ENCODE peak calls at places on chromosomes 16 and 17, in ten cellular contexts. One of them, this sample, is unnamed.
A peak's percentile ranks its signal among the peaks of the same experiment; 100 is the strongest.

GRCh38 chr16:29876578-29877249 is 13.7 kb upstream of the CDIPT start:
- DNase-seq in choroid plexus epithelial cell: no peak
- DNase-seq in AG09309: no peak
- DNase-seq in astrocyte of the spinal cord: no peak
- DNase-seq in brain microvascular endothelial cell: no peak
- DNase-seq in left ventricle myocardium inferior: no peak
- DNase-seq in kidney: no peak
- DNase-seq in tibial artery: no peak
- DNase-seq in cardiac muscle cell: no peak
- DNase-seq in IMR-90: no peak
- DNase-seq in this sample: no peak

GRCh38 chr16:65005696-65006095 is 116.2 kb downstream of the CDH11 start:
- DNase-seq in choroid plexus epithelial cell: peak; percentile 63
- DNase-seq in AG09309: no peak
- DNase-seq in astrocyte of the spinal cord: no peak
- DNase-seq in brain microvascular endothelial cell: peak; percentile 35
- DNase-seq in left ventricle myocardium inferior: no peak
- DNase-seq in kidney: no peak
- DNase-seq in tibial artery: no peak
- DNase-seq in cardiac muscle cell: no peak
- DNase-seq in IMR-90: peak; percentile 46
- DNase-seq in this sample: no peak

GRCh38 chr17:27452828-27453227 is 3.4 kb upstream of the KSR1 start:
- DNase-seq in choroid plexus epithelial cell: no peak
- DNase-seq in AG09309: no peak
- DNase-seq in astrocyte of the spinal cord: no peak
- DNase-seq in brain microvascular endothelial cell: no peak
- DNase-seq in left ventricle myocardium inferior: no peak
- DNase-seq in kidney: no peak
- DNase-seq in tibial artery: no peak
- DNase-seq in cardiac muscle cell: no peak
- DNase-seq in IMR-90: no peak
- DNase-seq in this sample: no peak

GRCh38 chr17:20127660-20128413 is 118.7 kb downstream of the SPECC1 start:
- DNase-seq in choroid plexus epithelial cell: peak; percentile 59
- DNase-seq in AG09309: peak; percentile 17
- DNase-seq in astrocyte of the spinal cord: no peak
- DNase-seq in brain microvascular endothelial cell: no peak
- DNase-seq in left ventricle myocardium inferior: no peak
- DNase-seq in kidney: no peak
- DNase-seq in tibial artery: no peak
- DNase-seq in cardiac muscle cell: peak; percentile 12
- DNase-seq in IMR-90: peak; percentile 94
- DNase-seq in this sample: peak; percentile 92

GRCh38 chr17:57284583-57284982 is 28.3 kb downstream of the MSI2 start:
- DNase-seq in choroid plexus epithelial cell: no peak
- DNase-seq in AG09309: no peak
- DNase-seq in astrocyte of the spinal cord: no peak
- DNase-seq in brain microvascular endothelial cell: no peak
- DNase-seq in left ventricle myocardium inferior: no peak
- DNase-seq in kidney: no peak
- DNase-seq in tibial artery: no peak
- DNase-seq in cardiac muscle cell: no peak
- DNase-seq in IMR-90: no peak
- DNase-seq in this sample: no peak

GRCh38 chr16:68387301-68387700 is 61.0 kb downstream of the SMPD3 start:
- DNase-seq in choroid plexus epithelial cell: no peak
- DNase-seq in AG09309: no peak
- DNase-seq in astrocyte of the spinal cord: no peak
- DNase-seq in brain microvascular endothelial cell: no peak
- DNase-seq in left ventricle myocardium inferior: no peak
- DNase-seq in kidney: peak; percentile 68
- DNase-seq in tibial artery: no peak
- DNase-seq in cardiac muscle cell: no peak
- DNase-seq in IMR-90: no peak
- DNase-seq in this sample: no peak

GRCh38 chr17:38451840-38452529 is 23.7 kb downstream of the ARHGAP23 start:
- DNase-seq in choroid plexus epithelial cell: peak; percentile 82
- DNase-seq in AG09309: peak; percentile 77
- DNase-seq in astrocyte of the spinal cord: peak; percentile 92
- DNase-seq in brain microvascular endothelial cell: peak; percentile 77
- DNase-seq in left ventricle myocardium inferior: no peak
- DNase-seq in kidney: peak; percentile 86
- DNase-seq in tibial artery: no peak
- DNase-seq in cardiac muscle cell: peak; percentile 97
- DNase-seq in IMR-90: peak; percentile 94
- DNase-seq in this sample: peak; percentile 79

GRCh38 chr17:21523482-21524210 is 147.5 kb downstream of the KCNJ12 start:
- DNase-seq in choroid plexus epithelial cell: no peak
- DNase-seq in AG09309: no peak
- DNase-seq in astrocyte of the spinal cord: no peak
- DNase-seq in brain microvascular endothelial cell: no peak
- DNase-seq in left ventricle myocardium inferior: no peak
- DNase-seq in kidney: no peak
- DNase-seq in tibial artery: no peak
- DNase-seq in cardiac muscle cell: no peak
- DNase-seq in IMR-90: no peak
- DNase-seq in this sample: no peak

DNA sequence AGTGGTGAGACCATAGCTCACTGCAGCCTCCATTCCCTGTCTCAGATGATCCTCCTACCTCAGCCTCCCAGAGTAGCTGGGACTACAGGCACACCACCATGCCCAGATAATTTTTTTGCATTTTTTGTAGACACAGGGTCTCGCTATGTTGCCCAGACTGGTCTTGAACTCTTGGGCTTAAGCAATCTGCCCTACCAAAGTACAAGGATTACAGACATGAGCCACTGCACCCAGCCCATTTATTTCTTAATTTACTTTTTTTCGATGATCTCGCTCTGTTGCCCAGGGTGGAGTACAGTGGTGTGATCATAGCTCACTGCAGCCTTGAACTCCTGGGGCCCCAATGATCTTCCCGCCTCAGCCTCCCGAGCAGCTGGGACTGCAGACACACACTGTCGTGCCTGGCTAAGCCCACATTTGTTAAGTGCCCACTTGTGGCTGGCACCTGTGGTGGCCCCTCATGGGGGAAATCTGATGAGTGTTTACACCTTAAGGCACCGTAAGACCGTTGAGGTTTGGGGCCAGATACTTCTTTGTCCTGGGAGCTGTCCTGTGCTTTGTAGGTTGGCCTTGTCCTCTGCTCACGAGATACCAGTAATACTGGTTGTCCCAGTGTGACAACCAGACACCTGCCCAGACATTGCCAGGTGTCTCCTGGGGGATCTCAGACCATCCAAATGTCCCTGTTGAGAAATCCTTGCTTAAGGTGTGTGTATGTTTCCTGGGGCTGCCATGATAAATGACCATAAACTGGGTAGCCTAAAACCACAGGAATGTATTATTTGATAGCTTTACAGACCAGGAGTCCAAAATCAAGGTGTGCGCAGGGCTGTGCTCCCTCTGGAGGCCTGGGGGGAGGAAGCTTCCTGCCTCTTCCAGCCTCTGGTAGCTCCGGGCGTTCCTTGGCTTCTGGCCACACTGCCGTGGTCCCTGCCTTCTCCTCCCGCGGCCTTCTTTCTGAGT is 141.4 kb upstream of the GSE1 start:
- DNase-seq in choroid plexus epithelial cell: no peak
- DNase-seq in AG09309: no peak
- DNase-seq in astrocyte of the spinal cord: no peak
- DNase-seq in brain microvascular endothelial cell: no peak
- DNase-seq in left ventricle myocardium inferior: no peak
- DNase-seq in kidney: no peak
- DNase-seq in tibial artery: no peak
- DNase-seq in cardiac muscle cell: peak; percentile 39
- DNase-seq in IMR-90: no peak
- DNase-seq in this sample: no peak
- TF ChIP-seq CTCF in choroid plexus epithelial cell: peak; percentile 13
- TF ChIP-seq CTCF in AG09309: no peak
- TF ChIP-seq CTCF in astrocyte of the spinal cord: peak; percentile 4
- TF ChIP-seq CTCF in brain microvascular endothelial cell: no peak
- TF ChIP-seq CTCF in left ventricle myocardium inferior: no peak
- TF ChIP-seq CTCF in kidney: no peak
- TF ChIP-seq CTCF in tibial artery: no peak
- TF ChIP-seq CTCF in cardiac muscle cell: peak; percentile 17
- TF ChIP-seq CTCF in IMR-90: no peak
- TF ChIP-seq CTCF in this sample: no peak

GRCh38 chr16:56972898-56973689 is 11.3 kb downstream of the CETP start:
- DNase-seq in choroid plexus epithelial cell: no peak
- DNase-seq in AG09309: no peak
- DNase-seq in astrocyte of the spinal cord: no peak
- DNase-seq in brain microvascular endothelial cell: no peak
- DNase-seq in left ventricle myocardium inferior: no peak
- DNase-seq in kidney: no peak
- DNase-seq in tibial artery: no peak
- DNase-seq in cardiac muscle cell: no peak
- DNase-seq in IMR-90: no peak
- DNase-seq in this sample: no peak
- H3K4me3 ChIP-seq in choroid plexus epithelial cell: no peak overlapping the region
- H3K4me3 ChIP-seq in AG09309: no peak overlapping the region
- H3K4me3 ChIP-seq in astrocyte of the spinal cord: no peak overlapping the region
- H3K4me3 ChIP-seq in brain microvascular endothelial cell: no peak overlapping the region
- H3K4me3 ChIP-seq in left ventricle myocardium inferior: no peak overlapping the region
- H3K4me3 ChIP-seq in kidney: no peak overlapping the region
- H3K4me3 ChIP-seq in tibial artery: no peak overlapping the region
- H3K4me3 ChIP-seq in cardiac muscle cell: no peak overlapping the region
- H3K4me3 ChIP-seq in IMR-90: no peak overlapping the region
- H3K4me3 ChIP-seq in this sample: no peak overlapping the region

GRCh38 chr17:51121620-51122472 is 1.2 kb upstream of the SPAG9 start:
- DNase-seq in choroid plexus epithelial cell: peak; percentile 96
- DNase-seq in AG09309: peak; percentile 84
- DNase-seq in astrocyte of the spinal cord: peak; percentile 90
- DNase-seq in brain microvascular endothelial cell: peak; percentile 96
- DNase-seq in left ventricle myocardium inferior: peak; percentile 85
- DNase-seq in kidney: peak; percentile 95
- DNase-seq in tibial artery: peak; percentile 96
- DNase-seq in cardiac muscle cell: peak; percentile 93
- DNase-seq in IMR-90: peak; percentile 94
- DNase-seq in this sample: peak; percentile 47

GRCh38 chr17:51120357-51120738 is 320 bp downstream of the SPAG9 start:
- DNase-seq in choroid plexus epithelial cell: peak; percentile 47
- DNase-seq in AG09309: no peak
- DNase-seq in astrocyte of the spinal cord: peak; percentile 38
- DNase-seq in brain microvascular endothelial cell: peak; percentile 22
- DNase-seq in left ventricle myocardium inferior: no peak
- DNase-seq in kidney: no peak
- DNase-seq in tibial artery: no peak
- DNase-seq in cardiac muscle cell: no peak
- DNase-seq in IMR-90: peak; percentile 14
- DNase-seq in this sample: no peak

GRCh38 chr17:51118330-51119195 is 2.1 kb downstream of the SPAG9 start:
- DNase-seq in choroid plexus epithelial cell: no peak
- DNase-seq in AG09309: no peak
- DNase-seq in astrocyte of the spinal cord: no peak
- DNase-seq in brain microvascular endothelial cell: no peak
- DNase-seq in left ventricle myocardium inferior: no peak
- DNase-seq in kidney: no peak
- DNase-seq in tibial artery: peak; percentile 53
- DNase-seq in cardiac muscle cell: no peak
- DNase-seq in IMR-90: no peak
- DNase-seq in this sample: no peak

GRCh38 chr17:51120739-51121619 is at the start of gene SPAG9:
- DNase-seq in choroid plexus epithelial cell: peak; percentile 98
- DNase-seq in AG09309: peak; percentile 78
- DNase-seq in astrocyte of the spinal cord: peak; percentile 97
- DNase-seq in brain microvascular endothelial cell: peak; percentile 95
- DNase-seq in left ventricle myocardium inferior: peak; percentile 97
- DNase-seq in kidney: peak; percentile 99
- DNase-seq in tibial artery: peak; percentile 99
- DNase-seq in cardiac muscle cell: peak; percentile 98
- DNase-seq in IMR-90: peak; percentile 94
- DNase-seq in this sample: peak; percentile 87

DNA sequence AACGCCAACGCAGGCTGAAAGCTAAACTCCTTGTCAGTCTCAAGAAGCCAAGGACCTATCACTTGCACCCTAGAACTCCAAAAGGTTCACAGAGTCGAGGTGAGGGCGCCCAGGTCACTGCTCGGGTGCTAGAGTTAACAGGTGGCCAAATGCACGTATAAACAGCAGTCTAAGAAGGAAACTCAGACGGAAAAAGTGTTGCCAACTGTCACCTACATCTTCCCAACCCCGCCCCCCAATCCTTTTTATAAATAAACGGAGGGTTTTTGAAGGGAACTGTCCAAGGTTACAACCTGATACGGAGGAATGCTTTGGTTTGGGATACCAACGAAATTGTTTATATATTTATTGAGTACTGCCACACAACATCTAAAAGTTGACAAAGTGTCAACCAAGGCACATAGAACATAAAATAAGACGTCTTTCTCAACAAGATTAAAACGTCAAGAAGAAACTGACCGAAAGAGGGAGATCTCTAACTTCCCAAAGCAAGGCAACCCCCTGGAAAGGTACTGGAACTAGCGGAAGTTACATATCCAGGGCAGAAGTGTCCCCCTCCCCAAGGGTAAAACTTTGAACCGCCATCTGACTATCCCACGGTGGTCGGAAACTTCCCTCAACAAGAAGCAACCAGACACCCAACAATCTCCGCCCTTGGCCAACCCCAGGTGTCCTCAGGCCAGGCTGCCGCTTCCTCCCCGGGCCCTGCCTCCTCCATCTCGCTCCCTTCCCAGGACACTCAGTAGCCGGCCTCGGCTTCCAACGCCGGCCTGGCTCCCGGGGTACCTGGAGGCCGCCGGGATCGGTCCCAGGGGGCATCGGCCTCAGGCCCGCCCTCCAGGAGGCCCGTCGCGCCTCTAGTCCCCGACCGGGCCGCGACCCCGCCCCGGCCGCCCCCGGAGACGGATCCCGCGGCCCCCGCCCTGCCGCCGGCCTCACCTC is 982 bp downstream of the SPAG9 start:
- DNase-seq in choroid plexus epithelial cell: peak; percentile 58
- DNase-seq in AG09309: no peak
- DNase-seq in astrocyte of the spinal cord: peak; percentile 50
- DNase-seq in brain microvascular endothelial cell: peak; percentile 13
- DNase-seq in left ventricle myocardium inferior: peak; percentile 41
- DNase-seq in kidney: peak; percentile 85
- DNase-seq in tibial artery: peak; percentile 80
- DNase-seq in cardiac muscle cell: peak; percentile 34
- DNase-seq in IMR-90: peak; percentile 46
- DNase-seq in this sample: no peak
- TF ChIP-seq CTCF in choroid plexus epithelial cell: peak; percentile 51
- TF ChIP-seq CTCF in AG09309: peak; percentile 25
- TF ChIP-seq CTCF in astrocyte of the spinal cord: peak; percentile 28
- TF ChIP-seq CTCF in brain microvascular endothelial cell: peak; percentile 34
- TF ChIP-seq CTCF in left ventricle myocardium inferior: peak; percentile 41
- TF ChIP-seq CTCF in kidney: peak; percentile 17
- TF ChIP-seq CTCF in tibial artery: peak; percentile 36
- TF ChIP-seq CTCF in cardiac muscle cell: no peak
- TF ChIP-seq CTCF in IMR-90: peak; percentile 32
- TF ChIP-seq CTCF in this sample: peak; percentile 38

GRCh38 chr17:50634915-50635719 is 436 bp downstream of the ABCC3 start:
- DNase-seq in choroid plexus epithelial cell: no peak
- DNase-seq in AG09309: no peak
- DNase-seq in astrocyte of the spinal cord: no peak
- DNase-seq in brain microvascular endothelial cell: no peak
- DNase-seq in left ventricle myocardium inferior: no peak
- DNase-seq in kidney: peak; percentile 82
- DNase-seq in tibial artery: no peak
- DNase-seq in cardiac muscle cell: no peak
- DNase-seq in IMR-90: no peak
- DNase-seq in this sample: no peak

GRCh38 chr17:50635720-50636144 is 1.1 kb downstream of the ABCC3 start:
- DNase-seq in choroid plexus epithelial cell: no peak
- DNase-seq in AG09309: no peak
- DNase-seq in astrocyte of the spinal cord: no peak
- DNase-seq in brain microvascular endothelial cell: no peak
- DNase-seq in left ventricle myocardium inferior: no peak
- DNase-seq in kidney: peak; percentile 17
- DNase-seq in tibial artery: no peak
- DNase-seq in cardiac muscle cell: no peak
- DNase-seq in IMR-90: no peak
- DNase-seq in this sample: no peak

GRCh38 chr17:50632637-50633036 is 2.0 kb upstream of the ABCC3 start:
- DNase-seq in choroid plexus epithelial cell: no peak
- DNase-seq in AG09309: no peak
- DNase-seq in astrocyte of the spinal cord: no peak
- DNase-seq in brain microvascular endothelial cell: no peak
- DNase-seq in left ventricle myocardium inferior: no peak
- DNase-seq in kidney: peak; percentile 22
- DNase-seq in tibial artery: no peak
- DNase-seq in cardiac muscle cell: no peak
- DNase-seq in IMR-90: no peak
- DNase-seq in this sample: no peak

GRCh38 chr17:50633683-50634082 is 998 bp upstream of the ABCC3 start:
- DNase-seq in choroid plexus epithelial cell: no peak
- DNase-seq in AG09309: no peak
- DNase-seq in astrocyte of the spinal cord: no peak
- DNase-seq in brain microvascular endothelial cell: no peak
- DNase-seq in left ventricle myocardium inferior: no peak
- DNase-seq in kidney: peak; percentile 36
- DNase-seq in tibial artery: no peak
- DNase-seq in cardiac muscle cell: no peak
- DNase-seq in IMR-90: no peak
- DNase-seq in this sample: no peak

DNA sequence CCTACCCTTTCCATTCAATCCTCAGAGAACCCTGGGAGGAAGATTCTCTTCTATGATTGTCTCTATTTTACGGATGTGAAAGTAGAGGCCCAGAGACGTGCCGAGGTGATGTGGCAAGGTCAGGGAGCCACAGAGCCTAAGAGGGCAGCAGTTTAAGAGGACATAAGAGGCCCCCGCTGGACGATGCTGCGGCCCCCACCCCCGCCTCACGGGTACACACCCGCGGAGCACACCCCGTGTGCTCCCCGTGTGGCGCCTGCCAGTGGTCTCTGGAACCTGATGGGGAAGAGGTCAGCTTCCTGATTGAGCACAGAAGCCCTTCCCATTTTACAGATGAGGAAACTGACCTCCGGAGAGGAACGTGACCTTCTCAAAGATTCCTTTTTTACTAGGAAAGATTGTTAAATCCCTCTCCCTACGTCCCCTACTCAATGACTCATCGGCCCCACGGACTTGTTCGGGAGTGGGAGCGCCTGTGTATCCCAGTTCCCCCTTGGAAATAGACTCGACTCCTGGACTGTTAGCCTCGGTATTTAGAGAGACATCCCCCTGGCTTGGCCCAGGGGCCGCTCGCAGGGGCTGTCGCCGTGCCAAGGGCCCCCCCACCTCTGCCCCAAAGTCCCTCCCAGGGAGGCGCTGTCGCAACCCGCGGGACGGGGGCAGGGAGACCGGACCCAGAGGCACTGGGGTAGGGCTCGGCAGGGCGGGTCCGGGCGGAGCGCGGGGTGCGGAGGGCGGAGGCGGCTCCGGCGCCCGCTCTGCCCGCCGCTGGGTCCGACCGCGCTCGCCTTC is at the start of gene ABCC3:
- DNase-seq in choroid plexus epithelial cell: no peak
- DNase-seq in AG09309: peak; percentile 13
- DNase-seq in astrocyte of the spinal cord: no peak
- DNase-seq in brain microvascular endothelial cell: no peak
- DNase-seq in left ventricle myocardium inferior: peak; percentile 30
- DNase-seq in kidney: peak; percentile 91
- DNase-seq in tibial artery: peak; percentile 83
- DNase-seq in cardiac muscle cell: peak; percentile 63
- DNase-seq in IMR-90: no peak
- DNase-seq in this sample: no peak
- H3K4me3 ChIP-seq in choroid plexus epithelial cell: peak within 1 kb of the TSS; percentile 41
- H3K4me3 ChIP-seq in AG09309: peak within 1 kb of the TSS; percentile 61
- H3K4me3 ChIP-seq in astrocyte of the spinal cord: peak within 1 kb of the TSS; percentile 45
- H3K4me3 ChIP-seq in brain microvascular endothelial cell: peak within 1 kb of the TSS; percentile 34
- H3K4me3 ChIP-seq in left ventricle myocardium inferior: peak within 1 kb of the TSS; percentile 63
- H3K4me3 ChIP-seq in kidney: peak within 1 kb of the TSS; percentile 50
- H3K4me3 ChIP-seq in tibial artery: peak within 1 kb of the TSS; percentile 68
- H3K4me3 ChIP-seq in cardiac muscle cell: peak within 1 kb of the TSS; percentile 42
- H3K4me3 ChIP-seq in IMR-90: peak within 1 kb of the TSS; percentile 62
- H3K4me3 ChIP-seq in this sample: peak within 1 kb of the TSS; percentile 63